ENCODE peak calls at places on chromosomes 7 and 10, in four cellular contexts. J is tibial artery, X is heart left ventricle, N is sigmoid colon. V is an unnamed sample.

GRCh38 chr7:122488241-122488640 is 183.7 kb upstream of the FEZF1 start:
- DNase-seq in N (no peak), X (no peak), J (no peak), V (no peak)

GRCh38 chr10:5904227-5904626 is 14.2 kb downstream of the FBH1 start:
- DNase-seq in X (no peak), N (no peak), J (no peak), V (no peak)

GRCh38 chr10:98610855-98611254 is 164.1 kb upstream of the HPS1 start:
- DNase-seq in X (peak; percentile 41), N (peak; percentile 84), J (peak; percentile 26), V (no peak)

GRCh38 chr10:77037735-77038411 is 599.7 kb downstream of the KCNMA1 start:
- DNase-seq in N (no peak), J (no peak), X (no peak), V (no peak)

GRCh38 chr7:29811597-29811996 is 5.3 kb downstream of the WIPF3 start:
- DNase-seq in J (no peak), X (no peak), N (no peak), V (no peak)

GRCh38 chr7:490461-491291 is 29.0 kb downstream of the PDGFA start:
- DNase-seq in X (no peak), J (peak; percentile 18), N (peak; percentile 53), V (no peak)

GRCh38 chr10:92239600-92240288 is 51.1 kb downstream of the CPEB3 start:
- DNase-seq in N (peak; percentile 74), J (peak; percentile 26), X (peak; percentile 43), V (peak; percentile 66)

GRCh38 chr7:50943482-50943881 is 160.8 kb upstream of the GRB10 start:
- DNase-seq in N (no peak), J (no peak), X (no peak), V (no peak)

GRCh38 chr7:92639213-92639896 is 49.2 kb upstream of the FAM133B start:
- DNase-seq in N (no peak), X (no peak), J (no peak), V (no peak)

GRCh38 chr7:53900856-53901528 is 641.2 kb upstream of the VSTM2A start:
- DNase-seq in N (no peak), X (no peak), J (no peak), V (no peak)

GRCh38 chr10:63267414-63268138 is 134.4 kb downstream of the NRBF2 start:
- DNase-seq in X (no peak), J (no peak), N (no peak), V (peak; percentile 53)

GRCh38 chr7:155208681-155209477 is 88.8 kb upstream of the INSIG1 start:
- DNase-seq in J (no peak), N (no peak), X (peak; percentile 35), V (no peak)

GRCh38 chr10:131980757-131981428 is 830 bp downstream of the BNIP3 start:
- DNase-seq in X (no peak), N (peak; percentile 67), J (no peak), V (peak; percentile 44)

GRCh38 chr10:132941640-132942051 is 724 bp downstream of the CFAP46 start:
- DNase-seq in N (no peak), J (no peak), X (no peak), V (no peak)

GRCh38 chr10:124971276-124971675 is 29.4 kb downstream of the ZRANB1 start:
- DNase-seq in J (no peak), N (no peak), X (no peak), V (no peak)

GRCh38 chr7:79176859-79177477 is 276.5 kb downstream of the MAGI2 start:
- DNase-seq in X (no peak), N (no peak), J (no peak), V (peak; percentile 18)

GRCh38 chr10:116691544-116692126 is 50.7 kb downstream of the HSPA12A start:
- DNase-seq in N (peak; percentile 72), X (no peak), J (no peak), V (peak; percentile 50)

GRCh38 chr10:102382871-102383270 is 12.6 kb upstream of the NFKB2 start:
- DNase-seq in N (no peak), J (no peak), X (no peak), V (no peak)

GRCh38 chr10:47195274-47195885 is 104.6 kb upstream of the GDF10 start:
- DNase-seq in N (no peak), J (no peak), X (no peak), V (no peak)

GRCh38 chr7:55127622-55128081 is 108.8 kb downstream of the EGFR start:
- DNase-seq in N (no peak), J (peak; percentile 77), X (no peak), V (no peak)

GRCh38 chr7:95264225-95264927 is 60.0 kb downstream of the PON1 start:
- DNase-seq in X (no peak), N (no peak), J (no peak), V (no peak)

GRCh38 chr7:28750981-28751380 is 207.1 kb downstream of the TRIL start:
- DNase-seq in J (no peak), X (no peak), N (no peak), V (no peak)

GRCh38 chr10:132184816-132185593 is 1.7 kb upstream of the DPYSL4 start:
- DNase-seq in N (no peak), X (no peak), J (no peak), V (no peak)

GRCh38 chr7:64654796-64655548 is 11.0 kb upstream of the ZNF107 start:
- DNase-seq in N (no peak), J (no peak), X (no peak), V (no peak)

GRCh38 chr10:72597897-72598296 is 28.0 kb downstream of the MICU1 start:
- DNase-seq in N (no peak), X (no peak), J (no peak), V (no peak)

GRCh38 chr10:35510891-35511290 is 94.2 kb upstream of the GJD4 start:
- DNase-seq in N (no peak), J (no peak), X (no peak), V (no peak)

GRCh38 chr10:17025444-17026295 is 103.9 kb downstream of the CUBN start:
- DNase-seq in X (no peak), J (peak; percentile 55), N (peak; percentile 72), V (peak; percentile 36)

GRCh38 chr10:124744047-124744687 is at the start of gene FAM53B:
- DNase-seq in N (peak; percentile 91), J (peak; percentile 79), X (peak; percentile 89), V (peak; percentile 90)

GRCh38 chr10:110632591-110633215 is 11.4 kb upstream of the RBM20 start:
- DNase-seq in J (no peak), X (no peak), N (no peak), V (no peak)

GRCh38 chr7:92968502-92968901 is 132.1 kb upstream of the CDK6 start:
- DNase-seq in N (no peak), J (no peak), X (no peak), V (no peak)

GRCh38 chr10:102501201-102502028 is 1.1 kb downstream of the ACTR1A start:
- DNase-seq in N (no peak), J (no peak), X (no peak), V (no peak)

DNA sequence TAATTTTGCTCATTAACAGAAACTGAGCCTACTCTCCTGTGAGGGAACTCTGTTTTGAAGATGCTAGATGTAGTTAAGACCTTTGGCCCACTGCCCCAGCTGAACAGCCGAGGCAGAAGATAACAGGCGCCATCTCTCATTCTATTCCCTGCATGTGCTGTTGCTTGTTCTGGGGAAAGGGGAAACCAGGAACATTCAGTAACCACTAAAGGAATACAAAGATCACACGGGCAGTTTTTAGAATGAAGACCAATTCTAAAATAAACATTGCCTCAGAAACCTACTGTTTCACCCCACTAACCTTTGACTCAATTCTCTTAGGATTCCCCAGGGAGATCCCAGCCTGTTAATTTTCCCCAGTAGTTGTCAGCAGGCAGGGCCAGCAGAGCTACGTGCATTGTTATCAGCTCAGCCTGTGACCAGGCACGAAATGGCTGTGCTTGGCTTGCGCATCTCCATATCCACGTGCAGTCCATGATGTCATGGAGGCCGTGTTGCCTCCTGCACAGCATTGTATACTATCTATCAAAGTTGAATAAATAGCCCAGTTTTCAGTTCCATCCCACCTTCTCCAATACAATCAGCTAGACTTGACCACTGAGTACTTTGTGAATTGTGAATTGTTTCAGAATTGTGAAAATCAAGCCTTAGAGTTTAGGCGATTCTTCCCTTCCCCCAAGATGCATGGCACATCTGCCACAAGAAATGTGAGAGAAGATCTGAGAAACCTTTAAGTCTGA is 36.0 kb downstream of the ANK3 start:
- DNase-seq in J (no peak), X (peak; percentile 16), N (no peak), V (peak; percentile 23)
- H3K27ac ChIP-seq in J (no peak overlapping the region), X (peak overlapping the region; percentile 55), N (no peak overlapping the region), V (no peak overlapping the region)

GRCh38 chr7:148110097-148110868 is 480.3 kb upstream of the C7orf33 start:
- DNase-seq in X (no peak), J (no peak), N (no peak), V (peak; percentile 58)
- TF ChIP-seq CTCF in X (peak; percentile 9), J (no peak), N (no peak), V (no peak)

GRCh38 chr10:78802866-78803265 is 265.9 kb upstream of the ZMIZ1 start:
- DNase-seq in N (peak; percentile 84), X (peak; percentile 63), J (peak; percentile 68), V (no peak)
- H3K4me1 ChIP-seq in N (peaks cover 47% of the 10 kb centered on the region), X (peaks cover 10% of the 10 kb centered on the region), J (no peaks in the 10 kb centered on the region), V (peaks cover 35% of the 10 kb centered on the region)

GRCh38 chr10:70551971-70552422 is 50.5 kb downstream of the PRF1 start:
- DNase-seq in J (no peak), N (peak; percentile 80), X (no peak), V (no peak)
- H3K27ac ChIP-seq in J (no peak overlapping the region), N (peak overlapping the region; percentile 36), X (no peak overlapping the region), V (no peak overlapping the region)